ENCODE peak calls at places on chromosomes 3 and 15, in four cellular contexts. Y is foreskin fibroblast, L is uterus, T is HL-60. P is an unnamed sample.

GRCh38 chr3:71425491-71426071 is 157.9 kb downstream of the FOXP1 start:
- DNase-seq in L (no peak), T (no peak), Y (peak; percentile 62), P (peak; percentile 95)

GRCh38 chr15:93141373-93141790 is 52.4 kb upstream of the RGMA start:
- DNase-seq in L (no peak), T (peak; percentile 4), Y (no peak), P (no peak)

GRCh38 chr15:82854554-82854953 is 45.1 kb downstream of the WHAMM start:
- DNase-seq in Y (no peak), L (no peak), T (no peak), P (no peak)

GRCh38 chr3:130839815-130840214 is 54.1 kb upstream of the ATP2C1 start:
- DNase-seq in T (peak; percentile 62), Y (no peak), L (no peak), P (no peak)

GRCh38 chr15:64857421-64857820 is 15.7 kb downstream of the PLEKHO2 start:
- DNase-seq in L (no peak), T (peak; percentile 63), Y (peak; percentile 64), P (no peak)

GRCh38 chr3:101744811-101745210 is 20.4 kb downstream of the CEP97 start:
- DNase-seq in T (no peak), Y (no peak), L (no peak), P (no peak)

GRCh38 chr3:38006445-38006995 is 15.9 kb downstream of the VILL start:
- DNase-seq in T (no peak), L (no peak), Y (no peak), P (no peak)

GRCh38 chr3:101842245-101842934 is 6.9 kb upstream of the NFKBIZ start:
- DNase-seq in T (no peak), Y (no peak), L (no peak), P (no peak)

DNA sequence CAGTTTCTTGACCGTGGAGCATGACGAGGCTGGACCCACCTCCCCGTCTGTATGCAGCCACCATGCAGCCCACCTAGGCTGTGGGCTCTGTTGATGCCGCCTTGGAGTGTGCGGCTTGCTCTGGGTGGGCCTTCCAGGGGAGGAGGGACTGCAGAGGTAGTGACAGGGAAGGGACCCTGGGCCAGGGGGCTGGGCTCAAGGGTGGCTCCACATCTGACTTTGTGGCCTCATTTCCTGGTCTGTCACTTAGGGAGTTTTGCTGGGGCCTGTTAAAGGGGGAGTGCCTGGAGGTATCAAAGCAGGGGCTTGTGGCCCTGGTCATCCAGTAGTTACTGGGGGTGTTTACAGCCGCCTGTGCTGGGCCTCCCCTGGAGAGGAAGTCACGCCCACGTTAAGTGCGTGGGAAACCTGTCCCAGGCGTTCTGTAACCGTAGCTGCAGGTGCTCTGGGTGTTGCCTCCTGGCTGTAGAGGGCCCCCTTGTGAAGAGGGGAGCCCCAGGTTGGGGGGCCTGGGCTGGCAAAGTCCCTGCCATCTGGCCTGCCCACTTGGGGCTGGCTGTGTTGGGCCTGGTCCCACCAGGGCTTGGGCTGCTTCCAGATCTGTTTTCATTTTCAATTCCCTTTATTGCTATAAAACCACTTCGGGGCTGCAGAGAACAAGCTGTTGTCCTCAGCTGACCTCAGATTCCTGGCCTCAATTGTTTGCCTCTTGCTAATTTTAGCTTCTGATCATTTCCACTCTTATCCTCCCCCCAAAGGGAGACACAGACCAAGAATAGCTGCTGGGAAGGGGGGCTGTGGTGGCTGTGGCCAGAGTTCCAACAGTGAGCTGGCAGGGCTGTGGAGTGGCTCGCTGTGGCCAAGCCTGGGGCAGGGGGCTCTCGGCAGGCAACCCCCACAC is 26.5 kb downstream of the KLF13 start:
- DNase-seq in Y (peak; percentile 82), L (peak; percentile 62), T (peak; percentile 34), P (peak; percentile 82)
- TF ChIP-seq CTCF in Y (no peak), L (no peak), T (no peak), P (no peak)

DNA sequence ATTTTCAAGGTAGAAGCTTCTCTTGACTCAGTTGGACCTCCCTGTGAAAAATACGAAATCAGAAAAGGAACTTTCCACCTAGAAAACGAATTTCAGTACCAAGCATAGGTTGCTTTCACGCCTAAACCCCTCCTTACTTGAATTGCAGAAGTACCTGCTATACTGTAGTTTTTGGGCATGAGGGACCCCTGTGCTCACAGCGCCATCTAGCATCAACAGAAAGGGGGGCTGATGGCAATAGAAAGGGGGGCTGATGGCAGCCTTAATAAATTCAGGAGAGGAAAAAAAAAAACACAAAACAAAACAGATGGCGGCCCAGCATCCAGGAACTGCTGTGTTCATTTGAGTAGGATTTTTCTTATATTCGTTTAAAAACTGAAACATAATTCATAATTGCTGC is 96.7 kb downstream of the NPAP1 start:
- DNase-seq in T (no peak), L (no peak), Y (no peak), P (no peak)
- H3K4me3 ChIP-seq in T (no peak overlapping the region), L (peak overlapping the region; percentile 35), Y (peak overlapping the region; percentile 47), P (no peak overlapping the region)

GRCh38 chr15:90212221-90213079 is 11.3 kb downstream of the SEMA4B start:
- DNase-seq in T (no peak), Y (no peak), L (no peak), P (no peak)

GRCh38 chr15:90213818-90214204 is 12.7 kb downstream of the SEMA4B start:
- DNase-seq in T (no peak), Y (no peak), L (no peak), P (no peak)

GRCh38 chr15:90213123-90213817 is 12.1 kb downstream of the SEMA4B start:
- DNase-seq in T (no peak), L (no peak), Y (no peak), P (no peak)

GRCh38 chr15:90211440-90212168 is 10.5 kb downstream of the SEMA4B start:
- DNase-seq in Y (no peak), L (no peak), T (peak; percentile 39), P (no peak)

GRCh38 chr15:90214553-90215205 is 13.5 kb downstream of the SEMA4B start:
- DNase-seq in Y (no peak), T (no peak), L (no peak), P (no peak)
- TF ChIP-seq CTCF in Y (peak; percentile 31), T (no peak), L (no peak), P (peak; percentile 46)

GRCh38 chr3:53114412-53115074 is 15.7 kb downstream of the RFT1 start:
- DNase-seq in Y (peak; percentile 48), T (no peak), L (no peak), P (no peak)
- H3K4me3 ChIP-seq in Y (no peak overlapping the region), T (no peak overlapping the region), L (no peak overlapping the region), P (no peak overlapping the region)

GRCh38 chr15:36810656-36811449 is 231.4 kb downstream of the CDIN1 start:
- DNase-seq in L (no peak), T (no peak), Y (no peak), P (no peak)
- TF ChIP-seq CTCF in L (no peak), T (no peak), Y (no peak), P (peak; percentile 32)

P was measured in AG09309.